ENCODE peak calls at places on chromosomes 2 and 18, in six cellular contexts. R, E, X, O, M and Z are unnamed samples.

GRCh38 chr2:95372216-95372829 is 30.2 kb upstream of the FAHD2A start:
- DNase-seq in R (no peak), M (no peak), X (no peak), E (no peak), O (no peak), Z (no peak)

GRCh38 chr2:174485763-174486613 is 841 bp downstream of the GPR155 start:
- DNase-seq in M (peak), X (no peak), R (peak), O (peak), E (peak), Z (no peak)

GRCh38 chr2:11405599-11406491 is 60.1 kb downstream of the E2F6 start:
- DNase-seq in R (no peak), E (no peak), X (no peak), M (no peak), O (no peak), Z (no peak)

GRCh38 chr2:33013684-33014110 is 66.9 kb downstream of the LTBP1 start:
- DNase-seq in R (no peak), M (no peak), X (no peak), E (no peak), O (no peak), Z (no peak)

GRCh38 chr2:19711470-19712372 is 190.1 kb downstream of the TTC32 start:
- DNase-seq in R (no peak), M (peak), E (no peak), O (peak), X (no peak), Z (no peak)

GRCh38 chr2:170307988-170308387 is 130.0 kb downstream of the MYO3B start:
- DNase-seq in R (no peak), E (no peak), O (no peak), M (no peak), X (no peak), Z (no peak)

GRCh38 chr18:2971741-2972552 is 41.0 kb downstream of the LPIN2 start:
- DNase-seq in M (peak), O (peak), R (no peak), E (peak), X (peak), Z (peak)

GRCh38 chr2:43458002-43458628 is 137.7 kb downstream of the THADA start:
- DNase-seq in X (no peak), R (no peak), O (peak), M (no peak), E (no peak), Z (no peak)

GRCh38 chr18:47100214-47100831 is 50.0 kb downstream of the HDHD2 start:
- DNase-seq in E (peak), M (peak), O (peak), R (peak), X (peak), Z (no peak)

GRCh38 chr18:616380-616995 is 19.7 kb downstream of the CLUL1 start:
- DNase-seq in E (no peak), R (no peak), O (peak), X (peak), M (peak), Z (no peak)

GRCh38 chr2:237547841-237548416 is 18.4 kb upstream of the PRLH start:
- DNase-seq in M (no peak), E (no peak), X (no peak), O (no peak), R (no peak), Z (no peak)

GRCh38 chr2:145599761-145600160 is 1079.8 kb upstream of the ZEB2 start:
- DNase-seq in R (no peak), M (no peak), X (no peak), O (peak), E (no peak), Z (no peak)

GRCh38 chr2:159065313-159065712 is 96.9 kb downstream of the TANC1 start:
- DNase-seq in O (no peak), M (no peak), X (no peak), R (no peak), E (no peak), Z (no peak)

GRCh38 chr2:29920631-29921559 is 491 bp downstream of the ALK start:
- DNase-seq in R (peak), M (peak), X (no peak), E (no peak), O (no peak), Z (no peak)

GRCh38 chr2:36587556-36587955 is 10.4 kb downstream of the FEZ2 start:
- DNase-seq in R (no peak), M (no peak), E (no peak), X (no peak), O (no peak), Z (no peak)

GRCh38 chr2:61855178-61855523 is 1.3 kb upstream of the FAM161A start:
- DNase-seq in O (peak), M (no peak), R (peak), X (no peak), E (no peak), Z (no peak)

GRCh38 chr2:138391956-138392355 is 109.6 kb upstream of the SPOPL start:
- DNase-seq in R (no peak), M (no peak), X (no peak), E (no peak), O (peak), Z (no peak)

GRCh38 chr2:107525420-107525819 is 301.3 kb upstream of the RGPD4 start:
- DNase-seq in R (no peak), M (no peak), O (peak), X (no peak), E (no peak), Z (no peak)
- TF ChIP-seq CTCF in R (no peak), M (no peak), O (no peak), X (no peak), E (no peak), Z (no peak)

DNA sequence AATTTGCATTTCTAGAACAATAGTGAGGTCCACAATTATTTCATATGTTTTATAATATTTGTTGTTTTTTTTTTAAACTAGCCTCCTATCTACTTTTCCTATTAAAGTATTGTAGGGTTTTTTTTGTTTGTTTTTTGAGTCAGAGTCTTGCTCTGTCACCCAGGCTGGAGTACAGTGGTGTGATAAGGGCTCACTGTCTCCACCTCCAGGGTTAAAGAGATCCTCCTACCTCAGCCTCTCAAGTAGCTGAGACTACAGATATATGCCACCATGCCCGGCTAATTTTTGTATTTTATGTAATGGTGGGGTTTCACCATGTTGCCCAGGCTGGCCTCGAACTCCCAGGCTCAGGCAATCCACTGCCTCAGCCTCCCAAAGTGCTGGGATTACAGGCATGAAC is 122.5 kb downstream of the SLC39A10 start:
- DNase-seq in M (no peak), R (no peak), E (no peak), O (peak), X (no peak), Z (no peak)
- TF ChIP-seq CTCF in M (no peak), R (no peak), E (no peak), O (no peak), X (no peak), Z (no peak)

DNA sequence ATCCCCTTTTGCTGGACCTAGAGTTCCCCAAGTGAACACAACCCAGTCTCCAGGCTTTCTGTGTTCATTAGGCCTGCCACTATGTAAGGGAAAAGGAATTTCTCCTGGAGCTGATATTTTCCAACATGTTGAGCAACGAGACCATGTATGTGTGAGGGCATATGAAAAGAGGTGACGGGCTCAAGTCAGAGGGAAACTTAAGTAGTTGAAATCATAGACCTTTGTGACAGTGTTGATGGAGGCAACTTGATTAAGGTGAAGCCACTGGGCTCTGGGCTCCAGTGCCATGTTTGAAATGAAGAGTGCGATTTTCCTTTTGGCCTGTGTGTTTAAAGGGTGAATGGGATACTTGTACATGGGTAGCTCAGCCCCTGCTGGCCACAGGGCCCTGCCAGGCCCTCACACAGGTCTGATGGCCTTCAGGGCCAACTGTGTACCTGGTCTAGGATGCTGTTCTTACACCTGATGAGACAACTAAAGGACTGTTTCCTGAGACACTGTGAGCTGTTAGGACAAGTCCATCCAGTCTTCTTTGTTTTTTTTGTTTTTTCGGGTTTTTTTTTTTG is 27.1 kb downstream of the FOSL2 start:
- DNase-seq in O (no peak), R (no peak), E (no peak), M (no peak), X (no peak), Z (no peak)
- TF ChIP-seq CTCF in O (no peak), R (no peak), E (no peak), M (no peak), X (no peak), Z (no peak)

DNA sequence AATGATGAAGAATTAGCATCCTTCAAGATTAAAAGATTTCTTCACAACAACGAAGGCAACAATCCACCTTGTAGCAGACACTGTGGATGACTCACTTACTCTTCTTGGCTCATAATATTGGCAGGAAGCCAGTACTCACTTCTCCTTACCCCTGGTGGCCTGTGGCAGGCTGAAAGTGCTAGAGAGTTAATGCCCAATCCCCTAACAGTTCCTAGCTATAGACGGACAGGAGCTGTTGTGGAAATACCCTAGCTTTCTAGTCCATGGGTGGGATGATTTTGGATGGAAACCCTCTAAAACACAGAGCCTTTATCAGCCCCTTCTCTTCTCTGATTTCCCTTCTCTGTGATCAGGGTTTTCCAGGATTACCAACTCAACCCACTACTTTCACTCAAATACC is 128.6 kb upstream of the NYAP2 start:
- DNase-seq in M (peak), E (no peak), X (peak), O (peak), R (no peak), Z (peak)
- TF ChIP-seq CTCF in M (no peak), E (no peak), X (no peak), O (peak), R (no peak), Z (no peak)

GRCh38 chr18:54776282-54776977 is 51.8 kb upstream of the RAB27B start:
- DNase-seq in X (peak), R (no peak), E (no peak), M (peak), O (peak), Z (no peak)

GRCh38 chr18:54774971-54775665 is 53.2 kb upstream of the RAB27B start:
- DNase-seq in R (no peak), E (no peak), O (no peak), M (no peak), X (no peak), Z (no peak)

GRCh38 chr18:54774423-54774822 is 53.9 kb upstream of the RAB27B start:
- DNase-seq in X (no peak), M (no peak), R (no peak), E (no peak), O (peak), Z (no peak)

GRCh38 chr18:54777118-54777791 is 51.0 kb upstream of the RAB27B start:
- DNase-seq in R (no peak), E (no peak), O (no peak), X (no peak), M (no peak), Z (no peak)

GRCh38 chr18:54775686-54776085 is 52.6 kb upstream of the RAB27B start:
- DNase-seq in O (peak), R (no peak), X (no peak), E (no peak), M (no peak), Z (no peak)
- TF ChIP-seq CTCF in O (peak), R (no peak), X (no peak), E (no peak), M (no peak), Z (no peak)